ENCODE peak calls at places on chromosomes 2 and 18, in four cellular contexts. K, T, E and X are unnamed samples.
A peak's percentile ranks its signal among the peaks of the same experiment; 100 is the strongest.

GRCh38 chr2:182826051-182826450 is 40.4 kb downstream of the FRZB start:
- DNase-seq in E (no peak), T (no peak), K (no peak), X (no peak)

GRCh38 chr18:24695168-24695567 is 234.7 kb downstream of the HRH4 start:
- DNase-seq in T (no peak), E (no peak), K (no peak), X (no peak)

GRCh38 chr2:170842785-170843184 is 26.1 kb downstream of the GAD1 start:
- DNase-seq in T (no peak), K (no peak), E (no peak), X (no peak)

GRCh38 chr2:190972213-190972612 is 41.8 kb downstream of the STAT1 start:
- DNase-seq in T (no peak), E (no peak), K (no peak), X (no peak)

GRCh38 chr2:163812926-163813520 is 77.2 kb upstream of the FIGN start:
- DNase-seq in T (no peak), K (no peak), E (no peak), X (no peak)

GRCh38 chr2:187586091-187586632 is 31.9 kb upstream of the TFPI start:
- DNase-seq in E (no peak), T (no peak), K (no peak), X (no peak)

GRCh38 chr18:47265197-47265596 is 13.7 kb upstream of the SKOR2 start:
- DNase-seq in K (no peak), T (no peak), E (no peak), X (no peak)

GRCh38 chr2:177338177-177338721 is 54.3 kb upstream of the AGPS start:
- DNase-seq in K (peak; percentile 62), E (no peak), T (no peak), X (no peak)

GRCh38 chr18:23673725-23674124 is 11.0 kb upstream of the ANKRD29 start:
- DNase-seq in K (no peak), T (no peak), E (no peak), X (no peak)

GRCh38 chr2:38713311-38713710 is 37.9 kb downstream of the SRSF7 start:
- DNase-seq in E (no peak), T (no peak), K (no peak), X (no peak)

GRCh38 chr2:28356095-28356911 is 36.4 kb upstream of the FOSL2 start:
- DNase-seq in K (peak; percentile 38), E (peak; percentile 94), T (peak; percentile 90), X (peak; percentile 95)

GRCh38 chr2:206693399-206694137 is 24.6 kb downstream of the DYTN start:
- DNase-seq in K (peak; percentile 71), T (peak; percentile 39), E (no peak), X (peak; percentile 59)

GRCh38 chr18:24702001-24702400 is 241.6 kb downstream of the HRH4 start:
- DNase-seq in T (no peak), K (no peak), E (no peak), X (no peak)

GRCh38 chr2:162113771-162114168 is 38.3 kb downstream of the GCG start:
- DNase-seq in E (no peak), T (peak; percentile 73), K (no peak), X (no peak)

GRCh38 chr18:68482815-68483214 is 232.1 kb downstream of the TMX3 start:
- DNase-seq in K (no peak), T (no peak), E (no peak), X (no peak)

GRCh38 chr18:36811955-36812354 is 16.8 kb downstream of the TPGS2 start:
- DNase-seq in T (no peak), K (no peak), E (no peak), X (no peak)

GRCh38 chr18:45978084-45978483 is 11.0 kb upstream of the EPG5 start:
- DNase-seq in T (no peak), E (no peak), K (no peak), X (no peak)

GRCh38 chr2:221211653-221212052 is 360.5 kb downstream of the EPHA4 start:
- DNase-seq in E (no peak), T (no peak), K (no peak), X (no peak)

GRCh38 chr18:48643262-48643661 is 104.4 kb downstream of the CTIF start:
- DNase-seq in E (no peak), K (no peak), T (no peak), X (no peak)

GRCh38 chr2:31962757-31963361 is 47.9 kb downstream of the MEMO1 start:
- DNase-seq in E (no peak), K (no peak), T (peak; percentile 21), X (no peak)

GRCh38 chr2:42762155-42762554 is 1.8 kb downstream of the OXER1 start:
- DNase-seq in E (no peak), K (no peak), T (no peak), X (no peak)
- TF ChIP-seq POLR2A in E (no peak), K (no peak), T (no peak), X (no peak)

GRCh38 chr2:69013837-69014796 is 1.1 kb downstream of the ANTXR1 start:
- DNase-seq in K (peak; percentile 67), E (no peak), T (no peak), X (no peak)

GRCh38 chr2:69010437-69011194 is 2.4 kb upstream of the ANTXR1 start:
- DNase-seq in E (no peak), T (no peak), K (no peak), X (no peak)

GRCh38 chr2:69012310-69013122 is 463 bp upstream of the ANTXR1 start:
- DNase-seq in K (peak; percentile 85), E (peak; percentile 54), T (peak; percentile 58), X (peak; percentile 59)

GRCh38 chr2:69011611-69012157 is 1.3 kb upstream of the ANTXR1 start:
- DNase-seq in E (no peak), T (no peak), K (no peak), X (no peak)

DNA sequence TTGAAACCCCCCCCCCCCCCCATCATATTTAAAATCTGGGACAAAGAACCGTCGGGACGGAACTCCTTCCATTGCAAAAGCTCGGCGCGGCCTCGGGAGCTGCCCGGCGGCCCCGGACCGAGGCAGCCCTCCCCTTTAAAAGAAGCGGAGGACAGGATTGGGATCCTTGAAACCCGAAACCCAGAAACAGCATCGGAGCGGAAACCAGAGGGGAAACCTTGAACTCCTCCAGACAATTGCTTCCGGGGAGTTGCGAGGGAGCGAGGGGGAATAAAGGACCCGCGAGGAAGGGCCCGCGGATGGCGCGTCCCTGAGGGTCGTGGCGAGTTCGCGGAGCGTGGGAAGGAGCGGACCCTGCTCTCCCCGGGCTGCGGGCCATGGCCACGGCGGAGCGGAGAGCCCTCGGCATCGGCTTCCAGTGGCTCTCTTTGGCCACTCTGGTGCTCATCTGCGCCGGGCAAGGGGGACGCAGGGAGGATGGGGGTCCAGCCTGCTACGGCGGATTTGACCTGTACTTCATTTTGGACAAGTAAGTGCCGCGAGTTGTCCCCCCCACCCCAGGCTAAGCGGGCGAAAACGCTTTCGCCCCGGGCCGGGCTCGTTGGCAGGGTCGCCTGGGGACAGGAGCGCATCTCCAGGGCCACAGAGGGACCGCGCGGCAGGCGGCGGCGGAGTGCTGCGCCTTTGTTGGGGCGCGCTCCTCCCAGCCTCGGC is at the start of gene ANTXR1:
- DNase-seq in E (peak; percentile 34), K (peak; percentile 82), T (peak; percentile 49), X (no peak)
- TF ChIP-seq POLR2A in E (no peak), K (peak; percentile 53), T (peak; percentile 9), X (no peak)

DNA sequence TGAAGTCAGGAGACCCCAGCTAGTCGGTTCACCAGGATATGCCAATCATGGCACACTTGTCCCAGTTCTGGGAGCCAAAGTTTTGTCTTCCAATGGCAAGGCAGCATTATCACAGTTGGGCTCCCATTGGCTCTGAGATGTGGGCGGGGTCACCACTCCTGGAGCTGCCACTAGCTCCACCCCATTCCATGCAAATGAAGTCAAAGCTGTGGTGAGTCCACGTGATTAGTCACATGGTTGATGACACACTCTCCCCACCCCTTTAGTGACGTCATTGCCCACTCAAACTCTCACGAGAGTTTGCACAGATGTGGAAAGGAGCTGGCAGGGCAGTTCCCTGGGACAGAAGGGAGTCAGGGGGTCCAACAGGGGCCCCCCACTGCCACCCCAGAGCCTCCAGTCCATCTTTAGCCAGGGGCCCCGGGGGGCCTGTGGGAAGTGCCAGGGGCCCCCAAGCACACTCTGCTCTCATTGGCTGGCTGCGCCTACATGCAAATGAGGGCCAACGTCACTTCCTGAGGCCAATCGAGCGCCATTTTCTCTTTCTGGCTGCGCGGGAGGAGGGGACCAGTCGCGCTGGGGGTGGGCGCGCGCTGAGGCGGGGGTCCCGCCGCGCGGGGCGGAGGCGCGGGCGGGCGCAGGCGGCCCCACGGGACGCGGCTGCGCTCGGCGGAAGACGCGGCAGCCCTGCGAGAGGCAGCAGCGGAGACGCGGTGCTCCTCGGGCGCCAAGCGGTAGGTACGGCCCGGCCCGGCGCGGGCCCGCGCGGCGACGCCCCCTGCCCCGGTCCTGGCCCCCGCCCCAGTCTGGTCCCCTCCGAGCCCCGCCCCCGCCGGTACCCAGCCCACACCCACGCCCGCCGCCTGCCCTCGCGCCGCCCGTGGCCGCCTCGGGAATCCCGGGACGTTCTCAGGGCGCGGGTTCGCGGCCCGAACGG is at the start of gene ADNP2:
- DNase-seq in E (peak; percentile 83), T (peak; percentile 85), K (peak; percentile 97), X (peak; percentile 97)
- TF ChIP-seq POLR2A in E (no peak), T (no peak), K (peak; percentile 31), X (peak; percentile 72)

DNA sequence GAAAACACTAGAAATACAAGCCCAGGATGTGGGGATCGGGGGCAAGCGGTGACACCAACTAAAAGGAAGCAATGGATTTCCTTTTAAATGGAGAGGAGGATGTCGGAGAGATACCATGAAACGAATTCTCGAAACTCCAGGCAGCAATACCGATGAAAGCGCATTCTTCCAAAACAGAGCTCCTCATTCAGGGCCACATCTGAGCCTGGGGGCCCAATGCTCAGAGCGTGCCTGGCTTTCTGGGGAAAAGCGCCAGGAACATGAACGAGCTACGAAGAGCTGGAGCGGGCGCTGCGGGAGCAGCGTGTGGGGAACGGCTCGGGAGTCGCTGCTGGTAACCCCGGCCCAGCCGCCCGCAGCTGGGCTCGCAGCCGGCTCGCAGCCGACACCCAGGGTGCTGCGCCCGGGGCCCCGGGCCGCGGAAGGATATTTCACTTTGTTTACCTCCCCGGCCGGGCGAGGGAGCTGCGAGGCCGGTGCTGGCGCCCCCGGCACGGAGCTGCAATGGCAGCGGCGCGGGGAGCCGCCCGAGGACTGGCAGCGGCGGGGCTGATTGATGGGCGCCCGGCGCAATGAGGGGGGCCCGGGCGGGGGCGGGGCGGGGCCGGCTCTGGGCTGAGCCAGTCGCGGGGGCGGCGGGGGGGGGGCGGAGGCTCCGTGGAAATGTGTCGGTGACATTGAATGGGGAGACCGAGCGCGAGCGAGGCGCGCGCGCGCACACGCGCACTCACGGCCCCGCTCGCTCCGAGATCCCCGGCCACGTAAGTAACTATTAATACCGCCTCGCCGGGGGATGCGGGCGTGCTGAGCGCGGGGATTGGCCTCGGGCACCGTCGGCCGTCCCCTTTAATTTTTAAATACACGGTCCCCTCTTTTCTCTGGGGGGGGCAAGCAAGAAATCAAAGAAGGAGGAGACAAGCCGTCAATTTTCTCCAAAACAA is at the start of gene TRIB2:
- DNase-seq in E (peak; percentile 93), T (peak; percentile 69), K (peak; percentile 63), X (peak; percentile 95)
- TF ChIP-seq POLR2A in E (peak; percentile 63), T (no peak), K (no peak), X (peak; percentile 77)

DNA sequence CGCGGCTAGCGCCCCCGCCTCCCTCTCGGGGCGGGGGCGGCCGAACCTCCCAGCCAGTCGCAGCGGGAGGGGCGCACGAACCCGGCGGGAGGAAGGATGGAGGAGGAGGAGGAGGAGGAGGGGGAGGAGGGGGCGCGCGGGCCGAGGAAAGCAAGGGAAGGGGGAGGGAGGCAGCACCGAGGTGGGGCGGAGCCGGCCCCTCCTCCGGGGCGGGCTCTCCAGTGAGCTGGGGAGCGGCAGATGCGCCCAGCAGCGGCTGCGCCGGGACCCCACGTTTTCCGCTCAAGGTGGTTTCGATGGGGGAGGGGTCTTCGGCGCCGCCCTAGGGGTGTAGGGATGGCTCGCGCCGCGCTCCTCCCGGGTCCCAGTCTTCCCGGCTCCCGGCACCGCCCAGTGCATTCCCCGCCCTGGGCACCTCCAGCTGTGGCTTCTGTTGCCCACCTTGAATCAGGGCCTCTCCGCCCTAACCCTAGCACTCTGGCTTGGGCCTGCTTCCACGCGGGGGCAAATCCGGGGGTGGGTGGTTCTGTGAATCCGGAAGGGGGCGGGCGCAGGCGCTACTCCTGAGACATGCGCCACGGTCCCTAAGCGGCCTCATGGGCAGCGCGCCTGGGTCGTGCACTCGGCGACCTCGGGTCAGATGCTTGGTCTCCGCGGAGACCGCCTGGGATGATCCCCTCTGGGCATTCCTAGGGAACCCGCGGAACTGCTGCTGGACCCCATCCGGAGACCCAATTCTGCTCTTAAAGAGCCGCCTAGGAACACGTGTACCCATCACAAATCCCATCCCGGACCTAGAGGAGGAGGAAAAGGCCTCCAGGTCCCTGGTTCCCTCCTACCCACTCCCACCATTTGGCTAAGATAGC is at the start of gene FBXO41:
- DNase-seq in K (peak; percentile 48), T (no peak), E (no peak), X (no peak)
- TF ChIP-seq POLR2A in K (peak; percentile 24), T (no peak), E (no peak), X (no peak)